ENCODE peak calls at places on chromosomes 1 and 21, in five cellular contexts. One of them, this sample, is unnamed.

GRCh38 chr1:14347186-14347585 is 251.3 kb upstream of the KAZN start:
- DNase-seq in fibroblast of lung: no peak
- DNase-seq in heart left ventricle: no peak
- DNase-seq in uterus: no peak
- DNase-seq in AG04450: no peak
- DNase-seq in this sample: no peak

GRCh38 chr1:54859687-54860391 is 27.2 kb downstream of the DHCR24 start:
- DNase-seq in fibroblast of lung: no peak
- DNase-seq in heart left ventricle: no peak
- DNase-seq in uterus: no peak
- DNase-seq in AG04450: no peak
- DNase-seq in this sample: no peak

GRCh38 chr1:73749996-73750395 is 448.0 kb downstream of the LRRIQ3 start:
- DNase-seq in fibroblast of lung: no peak
- DNase-seq in heart left ventricle: no peak
- DNase-seq in uterus: no peak
- DNase-seq in AG04450: no peak
- DNase-seq in this sample: no peak

GRCh38 chr1:182588460-182589396 is at the start of gene RNASEL:
- DNase-seq in fibroblast of lung: peak; percentile 71
- DNase-seq in heart left ventricle: peak; percentile 79
- DNase-seq in uterus: peak; percentile 78
- DNase-seq in AG04450: peak; percentile 6
- DNase-seq in this sample: peak; percentile 16

GRCh38 chr21:35529141-35529863 is 480.2 kb upstream of the RUNX1 start:
- DNase-seq in fibroblast of lung: peak; percentile 58
- DNase-seq in heart left ventricle: no peak
- DNase-seq in uterus: no peak
- DNase-seq in AG04450: peak; percentile 8
- DNase-seq in this sample: no peak

GRCh38 chr1:197695961-197696360 is 79.3 kb downstream of the DENND1B start:
- DNase-seq in fibroblast of lung: peak; percentile 47
- DNase-seq in heart left ventricle: no peak
- DNase-seq in uterus: no peak
- DNase-seq in AG04450: no peak
- DNase-seq in this sample: no peak

GRCh38 chr1:229024528-229025119 is 246.3 kb upstream of the RAB4A start:
- DNase-seq in fibroblast of lung: peak; percentile 85
- DNase-seq in heart left ventricle: peak; percentile 77
- DNase-seq in uterus: peak; percentile 66
- DNase-seq in AG04450: peak; percentile 68
- DNase-seq in this sample: peak; percentile 28

GRCh38 chr1:10283318-10283984 is 73.1 kb downstream of the KIF1B start:
- DNase-seq in fibroblast of lung: no peak
- DNase-seq in heart left ventricle: no peak
- DNase-seq in uterus: no peak
- DNase-seq in AG04450: no peak
- DNase-seq in this sample: no peak

GRCh38 chr1:223161321-223161720 is 18.3 kb upstream of the TLR5 start:
- DNase-seq in fibroblast of lung: no peak
- DNase-seq in heart left ventricle: no peak
- DNase-seq in uterus: no peak
- DNase-seq in AG04450: no peak
- DNase-seq in this sample: no peak

GRCh38 chr1:3275471-3276340 is 178.8 kb upstream of the ARHGEF16 start:
- DNase-seq in fibroblast of lung: no peak
- DNase-seq in heart left ventricle: peak; percentile 54
- DNase-seq in uterus: no peak
- DNase-seq in AG04450: no peak
- DNase-seq in this sample: peak; percentile 9

GRCh38 chr1:204902674-204903073 is 32.0 kb downstream of the NFASC start:
- DNase-seq in fibroblast of lung: no peak
- DNase-seq in heart left ventricle: no peak
- DNase-seq in uterus: no peak
- DNase-seq in AG04450: no peak
- DNase-seq in this sample: no peak

GRCh38 chr1:46481961-46482360 is 7.7 kb upstream of the DMBX1 start:
- DNase-seq in fibroblast of lung: no peak
- DNase-seq in heart left ventricle: no peak
- DNase-seq in uterus: no peak
- DNase-seq in AG04450: no peak
- DNase-seq in this sample: no peak

GRCh38 chr21:34796518-34797201 is 127.9 kb downstream of the CLIC6 start:
- DNase-seq in fibroblast of lung: no peak
- DNase-seq in heart left ventricle: no peak
- DNase-seq in uterus: no peak
- DNase-seq in AG04450: no peak
- DNase-seq in this sample: no peak

GRCh38 chr1:64848812-64849211 is 103.9 kb downstream of the RAVER2 start:
- DNase-seq in fibroblast of lung: no peak
- DNase-seq in heart left ventricle: no peak
- DNase-seq in uterus: no peak
- DNase-seq in AG04450: no peak
- DNase-seq in this sample: no peak

GRCh38 chr1:236107121-236107907 is 35.0 kb upstream of the GPR137B start:
- DNase-seq in fibroblast of lung: no peak
- DNase-seq in heart left ventricle: no peak
- DNase-seq in uterus: no peak
- DNase-seq in AG04450: no peak
- DNase-seq in this sample: no peak

GRCh38 chr21:37365657-37366487 is 701 bp upstream of the DYRK1A start:
- DNase-seq in fibroblast of lung: peak; percentile 52
- DNase-seq in heart left ventricle: peak; percentile 76
- DNase-seq in uterus: peak; percentile 54
- DNase-seq in AG04450: no peak
- DNase-seq in this sample: no peak

GRCh38 chr1:61743432-61743705 is 1.1 kb downstream of the PATJ start:
- DNase-seq in fibroblast of lung: no peak
- DNase-seq in heart left ventricle: no peak
- DNase-seq in uterus: no peak
- DNase-seq in AG04450: no peak
- DNase-seq in this sample: no peak

GRCh38 chr1:53298163-53298685 is 29.6 kb downstream of the LRP8 start:
- DNase-seq in fibroblast of lung: peak; percentile 70
- DNase-seq in heart left ventricle: no peak
- DNase-seq in uterus: no peak
- DNase-seq in AG04450: no peak
- DNase-seq in this sample: no peak

GRCh38 chr1:163290025-163290610 is 31.6 kb upstream of the NUF2 start:
- DNase-seq in fibroblast of lung: peak; percentile 86
- DNase-seq in heart left ventricle: no peak
- DNase-seq in uterus: no peak
- DNase-seq in AG04450: peak; percentile 11
- DNase-seq in this sample: no peak

GRCh38 chr21:17925900-17926299 is 106.7 kb upstream of the C21orf91 start:
- DNase-seq in fibroblast of lung: peak; percentile 48
- DNase-seq in heart left ventricle: no peak
- DNase-seq in uterus: no peak
- DNase-seq in AG04450: no peak
- DNase-seq in this sample: no peak

GRCh38 chr1:32518976-32519375 is 20.3 kb upstream of the ZBTB8A start:
- DNase-seq in fibroblast of lung: no peak
- DNase-seq in heart left ventricle: no peak
- DNase-seq in uterus: no peak
- DNase-seq in AG04450: no peak
- DNase-seq in this sample: no peak

DNA sequence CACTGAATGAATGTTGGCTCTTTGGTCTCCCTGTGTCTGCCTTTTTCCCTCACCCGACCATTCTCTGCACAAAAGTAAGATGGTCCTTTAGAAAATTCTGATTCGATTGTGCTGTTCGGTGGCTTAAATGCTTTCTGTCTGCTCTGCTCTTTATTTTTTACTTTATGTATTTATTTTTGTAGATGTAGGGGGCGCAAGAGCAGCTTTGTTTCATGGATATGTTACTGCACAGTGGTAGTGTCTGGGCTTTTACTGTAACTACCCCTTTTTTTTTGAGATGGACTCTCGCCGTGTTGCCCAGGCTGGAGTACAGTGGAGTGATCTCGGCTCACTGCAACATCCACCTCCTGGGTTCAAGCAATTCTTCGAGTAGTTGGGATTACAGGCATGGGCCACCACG is 15.7 kb downstream of the NLRP3 start:
- DNase-seq in fibroblast of lung: no peak
- DNase-seq in heart left ventricle: no peak
- DNase-seq in uterus: no peak
- DNase-seq in AG04450: no peak
- DNase-seq in this sample: no peak
- TF ChIP-seq CTCF in fibroblast of lung: no peak
- TF ChIP-seq CTCF in heart left ventricle: no peak
- TF ChIP-seq CTCF in uterus: no peak
- TF ChIP-seq CTCF in AG04450: no peak
- TF ChIP-seq CTCF in this sample: no peak

GRCh38 chr1:59815892-59816291 is 1.1 kb downstream of the HOOK1 start:
- DNase-seq in fibroblast of lung: no peak
- DNase-seq in heart left ventricle: no peak
- DNase-seq in uterus: no peak
- DNase-seq in AG04450: no peak
- DNase-seq in this sample: no peak

GRCh38 chr1:59816318-59816878 is 1.6 kb downstream of the HOOK1 start:
- DNase-seq in fibroblast of lung: no peak
- DNase-seq in heart left ventricle: no peak
- DNase-seq in uterus: no peak
- DNase-seq in AG04450: no peak
- DNase-seq in this sample: no peak

GRCh38 chr1:59819566-59820438 is 5.1 kb downstream of the HOOK1 start:
- DNase-seq in fibroblast of lung: no peak
- DNase-seq in heart left ventricle: no peak
- DNase-seq in uterus: no peak
- DNase-seq in AG04450: no peak
- DNase-seq in this sample: no peak

GRCh38 chr1:59814901-59815825 is at the start of gene HOOK1:
- DNase-seq in fibroblast of lung: no peak
- DNase-seq in heart left ventricle: no peak
- DNase-seq in uterus: no peak
- DNase-seq in AG04450: no peak
- DNase-seq in this sample: no peak

DNA sequence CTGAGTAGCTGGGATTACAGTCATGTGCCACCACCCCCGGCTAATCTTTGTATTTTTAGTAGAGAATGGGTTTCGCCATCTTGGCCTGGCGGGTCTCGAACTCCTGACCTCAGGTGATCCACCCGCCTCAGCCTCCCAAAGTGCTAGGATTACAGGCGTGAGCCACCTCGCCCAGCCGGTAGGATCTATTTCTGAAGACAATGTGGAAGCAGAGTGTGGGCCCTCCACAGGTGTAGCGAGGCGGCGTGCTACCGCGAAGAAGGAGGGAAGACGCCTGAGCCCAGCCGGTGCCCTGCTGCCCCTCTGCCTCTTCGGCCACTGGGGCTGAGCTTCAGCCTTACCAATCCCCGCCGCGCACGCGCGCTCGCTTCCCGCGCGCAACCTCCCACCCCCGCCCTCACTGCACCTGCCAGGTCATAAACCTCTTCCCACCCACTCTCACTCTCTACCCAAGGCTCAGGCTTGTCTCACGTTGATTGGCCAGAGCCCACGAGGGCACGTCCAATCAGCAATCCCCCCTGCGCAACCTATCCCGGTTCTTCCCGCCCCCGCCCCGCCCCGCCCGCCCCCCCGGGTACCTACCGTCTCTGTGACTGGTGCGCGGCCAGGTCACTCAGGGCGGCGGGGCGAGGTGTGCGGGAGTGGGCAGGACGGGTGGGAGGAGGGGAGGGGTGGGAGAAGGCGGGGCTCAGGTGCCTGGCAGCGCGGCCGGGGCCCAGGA is 409 bp upstream of the HOOK1 start:
- DNase-seq in fibroblast of lung: no peak
- DNase-seq in heart left ventricle: peak; percentile 83
- DNase-seq in uterus: peak; percentile 19
- DNase-seq in AG04450: no peak
- DNase-seq in this sample: no peak
- H3K4me3 ChIP-seq in fibroblast of lung: no peak overlapping the region
- H3K4me3 ChIP-seq in heart left ventricle: peak overlapping the region; percentile 32
- H3K4me3 ChIP-seq in uterus: no peak overlapping the region
- H3K4me3 ChIP-seq in AG04450: no peak overlapping the region
- H3K4me3 ChIP-seq in this sample: no peak overlapping the region

DNA sequence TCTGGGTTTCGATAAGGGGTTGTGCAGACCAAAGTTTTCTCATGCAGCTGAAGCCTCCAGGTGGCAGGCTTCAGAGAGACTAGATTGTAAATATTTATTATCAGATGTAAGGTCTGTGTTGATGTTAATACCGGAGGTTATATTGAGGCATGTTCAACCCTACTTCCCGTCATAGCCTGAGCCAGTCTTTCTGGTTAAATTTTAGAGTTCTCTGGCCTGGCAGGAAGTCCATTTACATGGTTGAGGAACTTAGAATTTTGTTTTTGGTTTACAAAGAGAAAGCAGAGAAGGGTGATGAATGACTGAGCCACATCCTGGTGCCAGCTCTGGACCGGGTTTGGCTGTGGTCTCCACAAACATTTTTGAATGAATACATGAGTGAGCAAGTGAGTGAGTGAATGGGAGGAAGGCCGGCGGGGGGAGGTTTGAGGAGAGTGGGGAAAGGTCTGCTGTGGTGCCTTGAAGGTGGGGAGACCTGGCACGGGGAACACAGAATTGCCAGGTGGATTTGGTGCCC is 218.5 kb downstream of the DISC1 start:
- DNase-seq in fibroblast of lung: peak; percentile 39
- DNase-seq in heart left ventricle: no peak
- DNase-seq in uterus: no peak
- DNase-seq in AG04450: peak; percentile 44
- DNase-seq in this sample: no peak
- TF ChIP-seq CTCF in fibroblast of lung: no peak
- TF ChIP-seq CTCF in heart left ventricle: no peak
- TF ChIP-seq CTCF in uterus: no peak
- TF ChIP-seq CTCF in AG04450: peak; percentile 18
- TF ChIP-seq CTCF in this sample: no peak

GRCh38 chr1:85198864-85199263 is 2.0 kb downstream of the SYDE2 start:
- DNase-seq in fibroblast of lung: no peak
- DNase-seq in heart left ventricle: no peak
- DNase-seq in uterus: no peak
- DNase-seq in AG04450: no peak
- DNase-seq in this sample: no peak

GRCh38 chr1:85200870-85201339 is at the start of gene SYDE2:
- DNase-seq in fibroblast of lung: peak; percentile 56
- DNase-seq in heart left ventricle: peak; percentile 85
- DNase-seq in uterus: peak; percentile 77
- DNase-seq in AG04450: no peak
- DNase-seq in this sample: no peak

GRCh38 chr1:85199667-85200366 is 999 bp downstream of the SYDE2 start:
- DNase-seq in fibroblast of lung: no peak
- DNase-seq in heart left ventricle: no peak
- DNase-seq in uterus: no peak
- DNase-seq in AG04450: no peak
- DNase-seq in this sample: no peak

GRCh38 chr1:85200367-85200869 is 398 bp downstream of the SYDE2 start:
- DNase-seq in fibroblast of lung: no peak
- DNase-seq in heart left ventricle: peak; percentile 36
- DNase-seq in uterus: peak; percentile 29
- DNase-seq in AG04450: no peak
- DNase-seq in this sample: no peak

DNA sequence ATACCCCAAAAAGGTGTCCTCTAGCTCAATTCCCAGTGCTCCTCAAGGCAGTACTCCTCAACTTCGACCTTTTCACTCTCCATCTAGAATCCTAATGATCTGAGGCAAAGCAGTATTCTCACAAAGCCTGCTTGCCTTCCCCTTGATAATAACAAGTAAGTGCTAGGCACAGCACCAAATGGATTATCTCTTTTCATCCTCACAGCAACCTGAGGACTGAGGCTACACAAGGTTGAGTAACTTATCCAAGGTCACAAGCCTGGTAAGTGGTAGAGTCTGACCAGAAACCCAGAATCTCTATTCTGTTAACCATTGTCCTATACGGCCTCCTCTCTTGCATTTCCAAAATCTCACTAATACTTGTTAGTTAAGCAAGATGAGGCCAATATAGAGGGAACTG is 5.1 kb downstream of the SYDE2 start:
- DNase-seq in fibroblast of lung: no peak
- DNase-seq in heart left ventricle: no peak
- DNase-seq in uterus: no peak
- DNase-seq in AG04450: no peak
- DNase-seq in this sample: no peak
- H3K4me3 ChIP-seq in fibroblast of lung: no peak overlapping the region
- H3K4me3 ChIP-seq in heart left ventricle: no peak overlapping the region
- H3K4me3 ChIP-seq in uterus: no peak overlapping the region
- H3K4me3 ChIP-seq in AG04450: no peak overlapping the region
- H3K4me3 ChIP-seq in this sample: no peak overlapping the region